ENCODE peak calls at places on chromosome 6, in ten cellular contexts. X is ELR; W is stromal cell of bone marrow; B is NCI-H2227 treated with DMSO at 0.1 percent for 48 hours; G is stimulated activated CD4-positive, alpha-beta T cell treated with anti-CD3 and anti-CD28 coated beads, Interleukin-4, amount 100 ng/mL, for 4 hours; K is left ventricle myocardium superior; L is body of pancreas; U is NCI-H69; Y is posterior cingulate gyrus; R is pancreas. Z is an unnamed sample.

GRCh38 chr6:139452176-139452876 is 77.9 kb upstream of the CITED2 start:
- DNase-seq in G (no peak), L (no peak), B (no peak), R (no peak), K (no peak), Y (no peak), U (peak), W (no peak), X (no peak), Z (no peak)

GRCh38 chr6:44356432-44356950 is 14.0 kb downstream of the SPATS1 start:
- DNase-seq in W (no peak), L (no peak), X (no peak), Y (no peak), R (no peak), K (no peak), B (no peak), G (no peak), U (no peak), Z (no peak)

GRCh38 chr6:93894521-93894920 is 475.2 kb upstream of the EPHA7 start:
- DNase-seq in L (no peak), K (no peak), G (no peak), U (no peak), R (no peak), B (no peak), X (no peak), W (no peak), Y (no peak), Z (no peak)

GRCh38 chr6:158026901-158027589 is 45.4 kb downstream of the SYNJ2 start:
- DNase-seq in U (no peak), W (no peak), R (no peak), Y (peak), B (no peak), X (no peak), G (no peak), L (no peak), K (peak), Z (no peak)

GRCh38 chr6:107489636-107490567 is at the start of gene SOBP:
- DNase-seq in K (peak), R (peak), L (peak), G (peak), Y (peak), U (peak), B (peak), X (peak), W (no peak), Z (peak)

GRCh38 chr6:151693366-151693765 is 114.1 kb upstream of the ESR1 start:
- DNase-seq in W (no peak), G (no peak), K (no peak), L (no peak), Y (no peak), B (no peak), U (no peak), X (no peak), R (no peak), Z (no peak)

GRCh38 chr6:28315628-28316027 is 20.3 kb downstream of the ZSCAN31 start:
- DNase-seq in G (no peak), K (no peak), L (no peak), U (no peak), X (peak), B (no peak), R (no peak), Y (no peak), W (no peak), Z (no peak)

GRCh38 chr6:44771647-44772415 is 384.3 kb downstream of the CDC5L start:
- DNase-seq in B (peak), U (no peak), Y (no peak), X (no peak), K (peak), W (no peak), R (no peak), L (no peak), G (no peak), Z (peak)

GRCh38 chr6:81668615-81669047 is 83.8 kb downstream of the TENT5A start:
- DNase-seq in L (no peak), K (peak), B (no peak), W (no peak), X (no peak), R (no peak), U (no peak), Y (no peak), G (no peak), Z (no peak)

Z was measured in Daoy.